ENCODE peak calls at places on chromosomes 12 and 14, in four cellular contexts. Q is GM12878, S is K562, A is HepG2. G is an unnamed sample.

GRCh38 chr14:68824517-68825347 is 31.9 kb upstream of the ZFP36L1 start:
- DNase-seq in Q (no peak), S (peak), A (peak), G (peak)

GRCh38 chr14:95465358-95465757 is 51.1 kb downstream of the SYNE3 start:
- DNase-seq in Q (no peak), S (no peak), A (no peak), G (no peak)

GRCh38 chr12:57370696-57371095 is 60.1 kb downstream of the R3HDM2 start:
- DNase-seq in Q (no peak), S (no peak), A (no peak), G (no peak)

GRCh38 chr12:82363990-82364389 is 5.7 kb downstream of the METTL25 start:
- DNase-seq in Q (no peak), S (no peak), A (no peak), G (no peak)

GRCh38 chr12:66288121-66288520 is 14.2 kb upstream of the HELB start:
- DNase-seq in Q (no peak), S (peak), A (no peak), G (no peak)

GRCh38 chr14:99264691-99265090 is 7.3 kb downstream of the BCL11B start:
- DNase-seq in Q (no peak), S (no peak), A (no peak), G (no peak)

GRCh38 chr12:28107679-28108078 is 82.6 kb upstream of the CCDC91 start:
- DNase-seq in Q (no peak), S (no peak), A (no peak), G (no peak)

GRCh38 chr14:104734601-104734990 is 10.6 kb downstream of the ADSS1 start:
- DNase-seq in Q (no peak), S (no peak), A (no peak), G (no peak)

GRCh38 chr12:10717410-10717809 is 5.7 kb downstream of the YBX3 start:
- DNase-seq in Q (no peak), S (no peak), A (no peak), G (no peak)

GRCh38 chr14:35989736-35990135 is 163.6 kb downstream of the BRMS1L start:
- DNase-seq in Q (no peak), S (no peak), A (no peak), G (no peak)

GRCh38 chr14:23910081-23910875 is 43.3 kb upstream of the DHRS4 start:
- DNase-seq in Q (no peak), S (peak), A (peak), G (peak)

GRCh38 chr12:10304161-10304574 is 3.5 kb upstream of the KLRD1 start:
- DNase-seq in Q (no peak), S (no peak), A (no peak), G (no peak)

GRCh38 chr12:161823-162222 is 52.1 kb downstream of the SLC6A12 start:
- DNase-seq in Q (no peak), S (no peak), A (no peak), G (no peak)
- TF ChIP-seq ESRRA in Q (no peak), S (no peak), A (no peak), G (no peak)

GRCh38 chr12:108267449-108267848 is 71.7 kb downstream of the CMKLR1 start:
- DNase-seq in Q (no peak), S (no peak), A (no peak), G (no peak)
- TF ChIP-seq REST in Q (peak), S (no peak), A (no peak), G (peak)

GRCh38 chr14:96739511-96739910 is 57.7 kb upstream of the VRK1 start:
- DNase-seq in Q (no peak), S (no peak), A (no peak), G (no peak)

GRCh38 chr14:96746101-96746500 is 51.1 kb upstream of the VRK1 start:
- DNase-seq in Q (no peak), S (no peak), A (no peak), G (no peak)

GRCh38 chr14:96737869-96738268 is 59.3 kb upstream of the VRK1 start:
- DNase-seq in Q (no peak), S (no peak), A (no peak), G (no peak)

GRCh38 chr14:96745500-96746051 is 51.6 kb upstream of the VRK1 start:
- DNase-seq in Q (no peak), S (no peak), A (no peak), G (no peak)

DNA sequence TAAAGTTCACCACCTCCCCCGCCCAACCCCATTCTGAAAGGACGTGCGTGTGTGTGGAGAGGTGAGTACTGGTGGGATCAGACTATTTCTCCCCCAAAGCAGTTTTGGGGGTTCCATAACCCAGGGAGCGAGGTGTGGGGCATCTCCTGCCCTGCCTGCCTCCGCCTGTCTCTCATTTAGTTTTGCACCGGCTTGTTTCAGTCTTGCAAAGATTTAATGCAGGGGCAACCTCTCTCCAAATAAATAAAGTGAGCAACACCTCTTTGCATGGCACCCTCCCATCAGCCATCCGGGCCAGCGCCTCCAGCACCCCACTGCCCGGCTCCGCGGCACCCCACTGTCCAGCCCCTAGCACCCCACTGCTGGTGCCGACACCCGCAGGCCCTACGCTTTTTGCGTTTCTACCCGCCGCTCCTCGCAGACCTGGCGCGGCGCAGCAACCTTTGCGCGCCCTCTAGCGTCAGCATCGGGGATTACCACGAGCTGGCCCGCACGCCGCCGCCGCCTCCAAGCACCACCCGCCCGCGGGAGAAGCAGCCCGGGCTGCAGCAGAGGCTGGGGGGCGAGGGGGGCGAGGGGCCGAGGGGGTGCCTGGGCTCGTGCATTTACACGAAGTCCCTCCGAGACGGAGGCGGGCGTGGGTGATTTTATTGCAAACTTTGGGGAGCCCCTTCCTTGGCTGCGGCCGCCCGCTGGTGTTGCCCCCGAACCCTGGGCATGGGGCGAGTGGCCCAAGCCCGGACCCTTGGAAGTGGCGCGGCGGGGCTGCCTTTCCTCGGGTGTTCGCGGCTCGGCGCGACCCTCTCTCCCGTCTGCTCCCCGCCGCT is 55.8 kb upstream of the VRK1 start:
- DNase-seq in Q (no peak), S (peak), A (no peak), G (peak)
- TF ChIP-seq ESRRA in Q (no peak), S (no peak), A (no peak), G (no peak)

DNA sequence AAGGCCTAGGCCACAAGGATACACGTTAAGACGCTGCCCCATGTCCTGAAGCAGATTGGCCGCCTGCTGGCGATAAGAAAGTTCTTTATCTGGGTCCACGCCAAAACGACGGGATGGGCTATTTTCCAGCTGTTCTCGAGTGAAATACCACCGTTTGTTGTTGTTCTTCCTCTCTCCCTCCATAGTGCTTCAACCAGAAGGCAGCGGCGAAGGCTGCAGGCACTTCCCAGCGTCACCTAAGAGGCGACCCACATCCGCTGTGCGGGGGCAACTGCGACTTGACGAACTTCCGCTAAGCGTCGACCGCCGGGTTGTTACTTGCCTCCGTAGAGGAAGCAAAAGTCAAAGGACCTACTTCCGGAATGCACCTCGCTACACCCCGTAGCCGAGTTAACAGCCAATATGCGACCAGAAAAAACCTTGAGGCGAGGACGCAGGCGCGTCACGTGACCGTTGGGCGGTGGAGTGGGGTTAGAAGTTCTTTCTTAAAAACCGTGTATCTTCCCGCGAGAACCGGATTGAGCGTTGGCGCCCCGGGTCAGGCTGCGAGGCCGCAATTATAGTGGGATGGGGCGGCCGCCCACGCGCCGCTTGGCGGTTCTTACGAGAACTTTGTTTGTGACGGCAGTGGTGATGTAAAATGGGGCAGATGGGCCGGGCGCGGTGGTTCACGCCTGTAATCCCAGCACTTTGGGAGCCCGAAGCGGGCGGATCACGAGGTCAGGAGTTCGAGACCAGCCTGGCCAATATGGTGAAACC is at the start of gene CCNT1:
- DNase-seq in Q (peak), S (peak), A (peak), G (peak)
- TF ChIP-seq REST in Q (no peak), S (no peak), A (no peak), G (peak)

DNA sequence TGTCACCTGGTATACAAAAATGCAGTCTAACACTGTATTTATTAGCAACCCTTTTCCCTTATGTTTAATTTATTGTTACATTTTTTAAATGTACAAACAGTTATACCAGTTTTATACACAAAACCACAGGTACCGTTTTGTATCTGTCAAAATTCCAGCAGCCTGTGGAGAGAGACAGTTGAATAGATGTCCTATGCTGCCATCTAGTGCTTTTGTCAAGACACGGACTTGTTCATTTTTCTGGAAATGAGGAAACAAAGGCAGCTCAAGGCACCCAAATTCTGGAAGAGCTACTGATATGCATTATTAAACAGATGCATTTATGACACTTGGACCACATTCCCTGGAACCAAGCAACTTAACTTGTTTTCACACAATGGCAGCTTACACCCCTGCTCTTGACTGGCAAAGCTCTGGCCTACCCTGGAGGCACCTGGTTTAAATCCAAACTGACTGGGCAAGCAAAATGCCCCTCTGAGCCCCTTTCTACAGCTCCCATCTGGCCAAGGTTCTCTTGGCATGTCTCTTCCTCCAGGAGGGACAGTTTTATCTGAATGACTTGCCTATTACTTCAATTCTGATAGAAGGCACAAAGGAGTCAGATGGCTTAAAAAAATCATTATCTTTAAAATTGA is 286.9 kb upstream of the PRKD1 start:
- DNase-seq in Q (peak), S (peak), A (peak), G (peak)
- TF ChIP-seq ESRRA in Q (no peak), S (no peak), A (no peak), G (no peak)

GRCh38 chr14:30118992-30119640 is 191.5 kb upstream of the PRKD1 start:
- DNase-seq in Q (no peak), S (no peak), A (no peak), G (no peak)
- TF ChIP-seq REST in Q (no peak), S (no peak), A (no peak), G (no peak)

DNA sequence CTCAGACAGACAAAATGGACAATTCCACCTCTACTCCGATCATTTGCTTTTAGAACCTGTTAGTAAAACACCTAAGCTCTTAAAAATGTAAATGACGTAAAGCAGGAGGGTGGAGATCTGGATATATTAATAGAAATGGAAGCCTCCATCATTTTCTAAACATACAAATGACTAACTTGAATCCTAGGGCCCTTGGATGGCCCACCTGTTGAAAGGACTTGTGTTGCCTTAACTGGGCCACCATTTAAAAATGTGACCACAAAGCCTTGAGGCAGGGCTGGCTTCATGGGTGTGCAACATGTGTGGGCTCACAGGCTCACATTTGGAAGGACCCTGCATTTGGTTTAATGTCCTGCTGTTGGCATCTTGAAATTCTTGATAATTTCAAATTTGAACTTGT is 131.5 kb upstream of the PRMT8 start:
- DNase-seq in Q (no peak), S (no peak), A (no peak), G (no peak)
- TF ChIP-seq ESRRA in Q (no peak), S (no peak), A (no peak), G (no peak)

GRCh38 chr12:13000616-13000934 is 510 bp upstream of the HEBP1 start:
- DNase-seq in Q (no peak), S (no peak), A (no peak), G (peak)
- TF ChIP-seq REST in Q (no peak), S (no peak), A (no peak), G (no peak)

GRCh38 chr14:100340454-100340813 is 17.3 kb downstream of the SLC25A47 start:
- DNase-seq in Q (no peak), S (no peak), A (no peak), G (no peak)

GRCh38 chr14:100339757-100340453 is 16.8 kb downstream of the SLC25A47 start:
- DNase-seq in Q (no peak), S (no peak), A (no peak), G (no peak)

GRCh38 chr14:100345711-100346110 is 22.6 kb downstream of the SLC25A47 start:
- DNase-seq in Q (no peak), S (no peak), A (no peak), G (no peak)

GRCh38 chr14:100342195-100342594 is 19.1 kb downstream of the SLC25A47 start:
- DNase-seq in Q (no peak), S (no peak), A (no peak), G (no peak)

GRCh38 chr14:100341301-100342031 is 18.3 kb downstream of the SLC25A47 start:
- DNase-seq in Q (peak), S (no peak), A (no peak), G (peak)
- TF ChIP-seq ESRRA in Q (no peak), S (no peak), A (no peak), G (no peak)

GRCh38 chr14:56723418-56723817 is 86.9 kb downstream of the OTX2 start:
- DNase-seq in Q (no peak), S (no peak), A (no peak), G (no peak)
- TF ChIP-seq REST in Q (no peak), S (no peak), A (no peak), G (peak)

G was measured in A549.